ENCODE peak calls at places on chromosomes 7 and 10, in six cellular contexts. T, H, K, N, C and I are unnamed samples.

GRCh38 chr10:122852261-122852660 is 6.6 kb upstream of the CUZD1 start:
- DNase-seq in T (no peak), H (no peak), K (no peak), N (no peak), C (no peak), I (no peak)

GRCh38 chr7:27031289-27032172 is 64.3 kb downstream of the HOXA1 start:
- DNase-seq in T (no peak), H (peak), K (no peak), N (no peak), C (no peak), I (no peak)

GRCh38 chr10:30819306-30820190 is 190.0 kb upstream of the LYZL2 start:
- DNase-seq in T (no peak), H (peak), K (no peak), N (no peak), C (no peak), I (no peak)

GRCh38 chr10:121527690-121528089 is 70.6 kb downstream of the FGFR2 start:
- DNase-seq in T (peak), H (no peak), K (peak), N (no peak), C (peak), I (no peak)

GRCh38 chr10:97069576-97070362 is 116.0 kb downstream of the SLIT1 start:
- DNase-seq in T (no peak), H (no peak), K (no peak), N (no peak), C (no peak), I (no peak)

GRCh38 chr7:35697414-35698175 is 2.7 kb upstream of the HERPUD2 start:
- DNase-seq in T (no peak), H (peak), K (no peak), N (no peak), C (no peak), I (no peak)

GRCh38 chr10:122326385-122326784 is 48.1 kb upstream of the PLEKHA1 start:
- DNase-seq in T (no peak), H (no peak), K (no peak), N (no peak), C (no peak), I (no peak)

GRCh38 chr10:28906440-28906839 is 229.1 kb downstream of the BAMBI start:
- DNase-seq in T (no peak), H (no peak), K (no peak), N (no peak), C (no peak), I (no peak)

GRCh38 chr10:100008142-100008522 is 1.6 kb downstream of the DNMBP start:
- DNase-seq in T (no peak), H (no peak), K (no peak), N (no peak), C (no peak), I (no peak)

GRCh38 chr10:100007239-100008141 is 2.3 kb downstream of the DNMBP start:
- DNase-seq in T (no peak), H (no peak), K (no peak), N (no peak), C (no peak), I (no peak)

GRCh38 chr10:100008708-100009282 is 952 bp downstream of the DNMBP start:
- DNase-seq in T (no peak), H (no peak), K (no peak), N (no peak), C (no peak), I (no peak)

GRCh38 chr10:100009793-100010676 is at the start of gene DNMBP:
- DNase-seq in T (peak), H (no peak), K (peak), N (peak), C (peak), I (peak)

DNA sequence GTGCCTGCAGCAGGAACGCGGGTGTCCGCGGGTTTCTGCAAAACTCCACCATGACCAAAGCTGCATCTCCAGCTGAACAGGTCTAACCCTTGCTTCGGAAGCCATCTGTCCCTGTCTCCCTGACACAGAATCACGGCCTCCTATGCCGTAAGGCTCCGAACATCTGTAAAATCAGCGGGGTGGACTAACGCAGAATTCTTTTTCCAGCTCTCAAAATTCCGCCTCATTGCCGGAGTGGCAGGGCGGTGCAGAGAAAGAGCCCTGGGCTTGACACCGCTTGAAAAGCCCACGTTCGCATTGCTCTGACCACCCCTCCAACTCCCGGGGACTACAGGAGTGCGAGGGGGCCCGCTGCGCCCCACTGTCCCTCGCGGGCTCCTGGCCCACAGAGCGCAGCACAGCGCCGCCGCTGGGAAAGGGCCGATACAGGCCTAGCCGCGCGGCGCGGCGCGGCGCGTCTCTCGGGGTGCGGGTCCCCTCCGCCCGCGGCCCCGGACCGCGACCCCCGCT is 409 bp downstream of the DNMBP start:
- DNase-seq in T (peak), H (no peak), K (peak), N (no peak), C (peak), I (no peak)
- TF ChIP-seq CTCF in T (no peak), H (peak), K (peak), N (no peak), C (peak), I (peak)

GRCh38 chr7:93890041-93890463 is 501 bp downstream of the TFPI2 start:
- DNase-seq in T (no peak), H (no peak), K (peak), N (no peak), C (peak), I (no peak)
- TF ChIP-seq CTCF in T (no peak), H (no peak), K (no peak), N (no peak), C (no peak), I (no peak)

GRCh38 chr7:142357953-142358520 is 100.2 kb upstream of the PRSS58 start:
- DNase-seq in T (peak), H (no peak), K (no peak), N (no peak), C (peak), I (no peak)
- TF ChIP-seq CTCF in T (no peak), H (peak), K (peak), N (peak), C (peak), I (peak)

GRCh38 chr10:113705344-113705878 is 25.7 kb downstream of the CASP7 start:
- DNase-seq in T (no peak), H (no peak), K (no peak), N (no peak), C (no peak), I (no peak)
- TF ChIP-seq CTCF in T (no peak), H (no peak), K (no peak), N (no peak), C (no peak), I (peak)

GRCh38 chr7:111192614-111193053 is 101.7 kb downstream of the LRRN3 start:
- DNase-seq in T (no peak), H (no peak), K (no peak), N (no peak), C (no peak), I (no peak)
- TF ChIP-seq CTCF in T (no peak), H (no peak), K (no peak), N (no peak), C (no peak), I (no peak)

DNA sequence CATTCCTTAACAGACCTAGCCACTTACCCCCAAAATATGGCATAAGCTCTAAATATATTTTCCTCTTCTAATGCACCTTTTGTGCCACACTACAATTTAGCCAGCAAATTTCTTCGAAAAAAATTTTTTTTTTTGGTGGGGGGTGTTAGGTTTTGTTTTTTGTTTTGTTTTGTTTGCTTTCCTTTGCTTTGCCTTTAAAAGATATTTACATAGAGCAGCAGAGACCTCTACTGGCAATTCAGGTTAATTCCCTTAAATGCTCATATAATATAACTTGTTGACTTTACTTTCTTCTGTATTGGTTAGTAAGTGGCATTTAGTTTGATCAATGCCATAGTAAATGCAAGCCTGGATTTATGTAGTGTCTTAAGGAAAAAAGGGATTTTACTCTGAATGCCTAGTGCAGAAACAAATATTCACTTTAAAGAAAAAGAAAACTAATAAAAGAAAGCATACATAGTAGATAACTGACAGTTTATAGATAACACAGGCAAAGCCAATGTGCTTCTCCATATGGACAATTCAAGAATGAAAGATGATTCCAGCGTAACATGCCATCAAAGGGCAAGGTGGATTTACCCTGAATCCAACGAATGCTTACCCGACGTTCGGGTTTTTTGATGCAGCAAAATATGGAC is 1250.6 kb downstream of the GATA3 start:
- DNase-seq in T (no peak), H (no peak), K (no peak), N (no peak), C (peak), I (no peak)
- TF ChIP-seq CTCF in T (no peak), H (peak), K (peak), N (peak), C (peak), I (peak)

GRCh38 chr10:103868200-103868599 is 12.8 kb upstream of the SH3PXD2A start:
- DNase-seq in T (no peak), H (no peak), K (no peak), N (no peak), C (no peak), I (no peak)

GRCh38 chr10:103869336-103869735 is 14.0 kb upstream of the SH3PXD2A start:
- DNase-seq in T (no peak), H (no peak), K (no peak), N (no peak), C (no peak), I (no peak)

GRCh38 chr10:103871006-103871405 is 15.6 kb upstream of the SH3PXD2A start:
- DNase-seq in T (peak), H (no peak), K (no peak), N (no peak), C (no peak), I (no peak)

GRCh38 chr10:103872137-103872933 is 17.0 kb upstream of the SH3PXD2A start:
- DNase-seq in T (peak), H (no peak), K (no peak), N (no peak), C (no peak), I (no peak)

GRCh38 chr10:103870503-103870902 is 15.1 kb upstream of the SH3PXD2A start:
- DNase-seq in T (peak), H (peak), K (no peak), N (no peak), C (no peak), I (no peak)
- TF ChIP-seq CTCF in T (no peak), H (peak), K (no peak), N (no peak), C (no peak), I (no peak)

GRCh38 chr7:29040570-29040906 is 82.4 kb upstream of the TRIL start:
- DNase-seq in T (no peak), H (no peak), K (no peak), N (no peak), C (no peak), I (no peak)

GRCh38 chr7:29044529-29044928 is 86.4 kb upstream of the TRIL start:
- DNase-seq in T (no peak), H (no peak), K (no peak), N (no peak), C (no peak), I (no peak)

GRCh38 chr7:29042893-29043292 is 84.8 kb upstream of the TRIL start:
- DNase-seq in T (no peak), H (no peak), K (no peak), N (no peak), C (no peak), I (no peak)

GRCh38 chr7:29038463-29038862 is 80.3 kb upstream of the TRIL start:
- DNase-seq in T (no peak), H (no peak), K (no peak), N (no peak), C (no peak), I (no peak)

DNA sequence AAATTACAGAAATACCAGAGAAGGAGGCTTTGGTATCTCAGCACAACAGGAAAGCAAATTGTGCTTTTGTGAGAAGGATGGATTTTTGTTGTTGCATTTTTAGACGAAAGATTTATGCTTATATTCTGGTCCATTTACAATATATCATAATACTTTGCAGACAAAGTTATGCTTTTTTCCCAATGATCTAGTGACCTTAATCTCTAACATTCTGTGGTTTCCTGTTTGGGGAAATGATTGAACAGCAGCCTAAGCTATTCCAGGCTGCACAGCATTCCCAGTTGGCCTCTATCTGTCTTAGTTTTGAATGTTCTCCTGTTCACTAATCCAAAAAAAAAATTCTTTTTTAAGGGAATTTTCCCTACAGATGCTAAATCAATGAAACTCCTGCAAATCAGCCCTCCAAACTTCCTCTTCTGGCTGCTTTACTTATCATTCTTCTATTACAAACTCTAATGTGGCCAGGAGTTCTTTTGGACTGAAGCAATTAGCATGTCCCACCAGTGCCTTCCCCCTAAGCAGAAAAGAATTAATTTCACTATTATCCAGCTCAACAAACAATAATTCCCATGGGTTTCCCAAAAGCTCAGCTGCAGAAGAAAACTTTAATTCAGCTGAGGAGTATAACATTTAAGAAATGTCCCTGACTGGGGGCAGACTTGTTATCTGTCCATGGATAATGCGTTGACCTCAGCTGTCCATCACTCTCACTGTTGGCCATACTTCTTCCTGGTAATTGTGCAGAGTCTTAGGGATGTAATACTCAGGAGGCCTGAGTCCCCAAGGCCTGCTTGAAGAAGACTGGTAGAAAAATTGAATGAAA is 81.8 kb upstream of the TRIL start:
- DNase-seq in T (no peak), H (no peak), K (no peak), N (no peak), C (no peak), I (no peak)
- TF ChIP-seq CTCF in T (no peak), H (no peak), K (no peak), N (no peak), C (no peak), I (no peak)

GRCh38 chr10:1472605-1473004 is 264.7 kb downstream of the ADARB2 start:
- DNase-seq in T (no peak), H (no peak), K (no peak), N (no peak), C (no peak), I (no peak)
- TF ChIP-seq CTCF in T (no peak), H (no peak), K (no peak), N (no peak), C (no peak), I (no peak)